ENCODE peak calls at places on chromosome 12, in eight cellular contexts. I, A, J, K, U, Z, F and L are unnamed samples.

GRCh38 chr12:33223956-33224355 is 215.7 kb downstream of the SYT10 start:
- DNase-seq in K (no peak), U (no peak), Z (no peak), J (no peak), I (no peak), F (no peak), A (no peak), L (no peak)

GRCh38 chr12:109130755-109131521 is 14.6 kb downstream of the ACACB start:
- DNase-seq in K (peak; percentile 93), A (no peak), J (peak; percentile 15), Z (no peak), I (no peak), F (no peak), U (no peak), L (no peak)

GRCh38 chr12:48447755-48448154 is 24.6 kb upstream of the ANP32D start:
- DNase-seq in F (no peak), U (no peak), J (peak; percentile 8), A (no peak), K (no peak), Z (no peak), I (no peak), L (no peak)

GRCh38 chr12:132734206-132734605 is 23.6 kb downstream of the PGAM5 start:
- DNase-seq in Z (no peak), U (no peak), A (no peak), K (no peak), I (no peak), F (no peak), J (no peak), L (peak; percentile 94)

GRCh38 chr12:15924956-15925355 is 13.8 kb downstream of the DERA start:
- DNase-seq in U (no peak), J (peak; percentile 14), Z (no peak), A (no peak), F (no peak), K (no peak), I (no peak), L (no peak)

GRCh38 chr12:63844391-63845341 is at the start of gene SRGAP1:
- DNase-seq in Z (peak; percentile 80), J (peak; percentile 10), F (peak; percentile 67), K (peak; percentile 74), I (peak; percentile 76), U (no peak), A (peak; percentile 53), L (peak; percentile 83)

GRCh38 chr12:84408936-84409335 is 503.7 kb downstream of the SLC6A15 start:
- DNase-seq in K (no peak), J (no peak), I (no peak), A (no peak), U (no peak), F (no peak), Z (no peak), L (peak; percentile 2)

GRCh38 chr12:15011162-15011561 is 38.3 kb downstream of the PDE6H start:
- DNase-seq in Z (no peak), U (no peak), A (no peak), I (no peak), F (no peak), K (no peak), J (no peak), L (peak; percentile 10)

GRCh38 chr12:68823711-68824110 is 15.7 kb downstream of the MDM2 start:
- DNase-seq in J (no peak), F (no peak), K (no peak), I (no peak), U (no peak), Z (no peak), A (no peak), L (no peak)

GRCh38 chr12:92369643-92370042 is 224.0 kb upstream of the BTG1 start:
- DNase-seq in I (no peak), Z (no peak), U (no peak), K (no peak), F (no peak), J (no peak), A (no peak), L (no peak)

GRCh38 chr12:16323010-16323409 is 24.4 kb upstream of the MGST1 start:
- DNase-seq in F (no peak), I (no peak), K (no peak), J (no peak), U (no peak), A (no peak), Z (no peak), L (peak; percentile 18)

DNA sequence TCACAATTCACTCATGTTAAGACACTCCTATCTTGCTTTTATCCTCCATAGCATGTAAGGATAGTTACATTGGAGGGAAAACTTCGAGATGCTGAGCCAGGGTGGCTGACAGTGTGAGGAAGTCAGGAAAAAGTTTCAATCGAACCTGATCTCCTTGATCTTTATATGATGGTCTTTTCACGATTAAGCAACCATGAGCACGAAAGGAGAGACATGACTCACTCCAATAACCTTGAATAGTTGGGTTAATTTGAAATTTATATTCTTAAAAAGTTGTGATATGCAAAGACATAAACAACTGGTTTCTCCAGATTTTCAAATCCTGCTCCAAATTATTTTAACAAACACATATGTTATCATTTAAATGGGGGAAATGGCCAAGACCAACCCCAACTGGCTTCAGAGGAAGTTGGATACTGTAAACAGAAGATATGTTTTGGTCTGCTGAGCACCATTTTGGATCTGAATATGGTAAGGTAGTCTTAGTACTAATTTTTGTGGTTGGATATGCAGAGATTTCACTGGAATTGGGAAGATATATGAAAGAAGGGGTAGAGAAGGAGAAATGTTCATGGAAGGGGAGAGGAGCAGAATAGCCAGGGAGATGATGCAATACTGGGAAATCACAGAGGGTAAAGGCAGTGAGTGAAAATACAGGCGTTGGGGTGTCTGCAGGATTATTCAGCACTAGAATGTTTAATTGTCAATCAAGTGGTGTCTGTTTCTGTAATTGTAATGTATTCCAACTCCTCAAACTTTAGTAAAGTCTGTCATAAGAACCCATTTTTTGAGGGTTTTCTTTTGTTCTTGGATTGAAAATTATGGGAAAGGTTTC is 185.2 kb upstream of the SLC38A2 start:
- DNase-seq in Z (no peak), U (no peak), F (no peak), J (no peak), A (no peak), I (no peak), K (no peak), L (peak; percentile 42)
- H3K4me1 ChIP-seq in Z (peaks cover 34% of the 10 kb centered on the region), U (no peaks in the 10 kb centered on the region), F (peaks cover 89% of the 10 kb centered on the region), J (no peaks in the 10 kb centered on the region), A (peaks cover 2% of the 10 kb centered on the region), I (no peaks in the 10 kb centered on the region), K (peaks cover 52% of the 10 kb centered on the region), L (peaks cover 73% of the 10 kb centered on the region)

GRCh38 chr12:31659087-31659942 is at the start of gene ETFBKMT:
- DNase-seq in I (peak; percentile 92), U (peak; percentile 85), Z (peak; percentile 89), A (peak; percentile 96), J (peak; percentile 93), K (peak; percentile 91), F (peak; percentile 94), L (peak; percentile 96)
- TF ChIP-seq CTCF in I (peak; percentile 44), U (peak; percentile 22), Z (peak; percentile 30), A (peak; percentile 46), J (peak; percentile 40), K (peak; percentile 40), F (peak; percentile 37), L (peak; percentile 44)

GRCh38 chr12:591571-592505 is 71.4 kb downstream of the NINJ2 start:
- DNase-seq in K (peak; percentile 96), F (no peak), J (no peak), U (no peak), A (no peak), I (no peak), Z (no peak), L (no peak)
- H3K4me1 ChIP-seq in K (peaks cover 16% of the 10 kb centered on the region), F (no peaks in the 10 kb centered on the region), J (no peaks in the 10 kb centered on the region), U (no peaks in the 10 kb centered on the region), A (no peaks in the 10 kb centered on the region), I (no peaks in the 10 kb centered on the region), Z (no peaks in the 10 kb centered on the region), L (no peaks in the 10 kb centered on the region)

DNA sequence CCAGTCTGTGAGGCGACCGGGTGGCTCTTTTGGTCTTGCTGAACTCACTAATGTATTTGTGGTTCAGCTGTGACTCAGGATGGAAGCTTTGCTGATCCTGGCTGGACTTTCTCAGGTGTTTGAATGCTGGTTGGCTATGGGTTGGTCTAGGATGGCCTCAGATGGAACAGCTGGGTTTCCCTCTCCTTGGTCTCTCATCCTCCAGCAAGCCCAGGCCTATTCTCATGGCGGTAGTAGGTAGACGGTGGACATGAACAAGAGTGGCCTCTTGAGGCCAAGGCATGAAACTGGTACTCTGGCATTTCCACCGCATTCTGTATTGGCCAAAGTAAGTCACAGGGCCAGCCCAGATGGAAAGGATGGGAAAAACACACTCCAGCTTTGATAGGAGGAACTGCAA is 11.8 kb upstream of the POLR3B start:
- DNase-seq in A (peak; percentile 83), Z (peak; percentile 67), U (no peak), K (peak; percentile 59), F (no peak), I (no peak), J (peak; percentile 72), L (peak; percentile 20)
- TF ChIP-seq CTCF in A (peak; percentile 68), Z (peak; percentile 33), U (no peak), K (peak; percentile 38), F (peak; percentile 62), I (peak; percentile 42), J (peak; percentile 61), L (peak; percentile 34)

GRCh38 chr12:96046543-96047137 is 11.3 kb upstream of the LTA4H start:
- DNase-seq in A (no peak), J (no peak), F (no peak), K (no peak), U (no peak), Z (no peak), I (no peak), L (no peak)

GRCh38 chr12:96045566-96045965 is 10.2 kb upstream of the LTA4H start:
- DNase-seq in K (no peak), U (no peak), A (no peak), Z (no peak), I (peak; percentile 73), J (no peak), F (no peak), L (no peak)

GRCh38 chr12:96047151-96047620 is 11.8 kb upstream of the LTA4H start:
- DNase-seq in J (no peak), I (no peak), Z (no peak), F (no peak), U (no peak), K (no peak), A (no peak), L (no peak)

GRCh38 chr12:96041181-96041580 is 5.8 kb upstream of the LTA4H start:
- DNase-seq in K (no peak), Z (no peak), A (no peak), F (no peak), I (no peak), U (no peak), J (no peak), L (no peak)

GRCh38 chr12:96044017-96044985 is 8.9 kb upstream of the LTA4H start:
- DNase-seq in U (no peak), K (no peak), I (no peak), J (no peak), F (no peak), Z (no peak), A (no peak), L (no peak)
- H3K4me1 ChIP-seq in U (peaks cover 21% of the 10 kb centered on the region), K (peaks cover 28% of the 10 kb centered on the region), I (peaks cover 39% of the 10 kb centered on the region), J (no peaks in the 10 kb centered on the region), F (peaks cover 32% of the 10 kb centered on the region), Z (peaks cover 22% of the 10 kb centered on the region), A (no peaks in the 10 kb centered on the region), L (no peaks in the 10 kb centered on the region)

DNA sequence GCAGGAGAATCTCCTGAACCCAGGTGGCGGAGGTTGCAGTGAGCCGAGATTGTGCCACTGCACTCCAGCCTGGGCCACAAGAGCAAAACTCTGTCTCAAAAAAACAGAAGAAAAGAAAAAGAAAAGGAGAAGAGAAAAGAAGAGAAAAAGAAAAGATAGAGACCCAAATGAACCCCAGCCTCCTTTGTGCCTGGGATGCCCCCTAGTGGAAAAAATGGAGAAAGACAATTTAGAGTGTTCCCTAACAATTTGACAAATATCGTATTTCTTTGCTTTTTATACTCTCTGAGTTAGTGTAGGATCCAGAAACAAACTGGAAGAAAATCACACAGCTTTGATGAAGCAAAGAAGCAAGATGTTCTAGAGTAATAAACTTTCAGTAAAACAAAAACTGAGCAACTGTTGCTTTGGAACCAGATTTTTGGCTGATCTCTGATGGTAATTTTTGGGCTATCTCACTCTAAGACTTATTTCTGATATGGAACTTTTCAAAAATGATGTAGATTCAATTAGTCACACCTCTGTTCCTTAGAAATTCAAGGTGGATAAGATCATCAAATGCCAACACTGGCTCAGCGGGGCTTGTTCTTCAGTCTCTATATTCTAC is 18.6 kb upstream of the PRKAB1 start:
- DNase-seq in F (no peak), U (no peak), I (no peak), J (peak; percentile 27), K (no peak), A (no peak), Z (no peak), L (peak; percentile 66)
- TF ChIP-seq CTCF in F (peak; percentile 74), U (peak; percentile 72), I (peak; percentile 82), J (peak; percentile 91), K (peak; percentile 66), A (peak; percentile 93), Z (peak; percentile 58), L (peak; percentile 88)